ENCODE peak calls at places on chromosomes 3 and 15, in seven cellular contexts. One of them, this sample, is unnamed.
A peak's percentile ranks its signal among the peaks of the same experiment; 100 is the strongest.

GRCh38 chr15:36579792-36580431 is 486 bp downstream of the CDIN1 start:
- DNase-seq in GM06990: no peak
- DNase-seq in NB4: no peak
- DNase-seq in AG04450: no peak
- DNase-seq in neural progenitor cell: no peak
- DNase-seq in AG04449: no peak
- DNase-seq in fibroblast of lung: no peak
- DNase-seq in this sample: peak; percentile 28

GRCh38 chr15:40737048-40737447 is 18.0 kb downstream of the RMDN3 start:
- DNase-seq in GM06990: no peak
- DNase-seq in NB4: no peak
- DNase-seq in AG04450: no peak
- DNase-seq in neural progenitor cell: no peak
- DNase-seq in AG04449: no peak
- DNase-seq in fibroblast of lung: no peak
- DNase-seq in this sample: no peak

GRCh38 chr15:82709081-82709420 is 624 bp downstream of the AP3B2 start:
- DNase-seq in GM06990: no peak
- DNase-seq in NB4: peak; percentile 75
- DNase-seq in AG04450: no peak
- DNase-seq in neural progenitor cell: no peak
- DNase-seq in AG04449: no peak
- DNase-seq in fibroblast of lung: peak; percentile 8
- DNase-seq in this sample: peak; percentile 3

GRCh38 chr15:23855947-23856346 is 168.8 kb upstream of the NDN start:
- DNase-seq in GM06990: no peak
- DNase-seq in NB4: no peak
- DNase-seq in AG04450: no peak
- DNase-seq in neural progenitor cell: no peak
- DNase-seq in AG04449: no peak
- DNase-seq in fibroblast of lung: no peak
- DNase-seq in this sample: no peak

GRCh38 chr3:106380232-106380631 is 511.4 kb upstream of the CBLB start:
- DNase-seq in GM06990: no peak
- DNase-seq in NB4: no peak
- DNase-seq in AG04450: no peak
- DNase-seq in neural progenitor cell: no peak
- DNase-seq in AG04449: no peak
- DNase-seq in fibroblast of lung: no peak
- DNase-seq in this sample: no peak

GRCh38 chr3:113829576-113830354 is 8.8 kb upstream of the GRAMD1C start:
- DNase-seq in GM06990: no peak
- DNase-seq in NB4: no peak
- DNase-seq in AG04450: no peak
- DNase-seq in neural progenitor cell: no peak
- DNase-seq in AG04449: no peak
- DNase-seq in fibroblast of lung: peak; percentile 75
- DNase-seq in this sample: no peak

GRCh38 chr15:91469627-91470567 is 369.8 kb downstream of the SV2B start:
- DNase-seq in GM06990: peak; percentile 45
- DNase-seq in NB4: peak; percentile 46
- DNase-seq in AG04450: no peak
- DNase-seq in neural progenitor cell: no peak
- DNase-seq in AG04449: no peak
- DNase-seq in fibroblast of lung: no peak
- DNase-seq in this sample: no peak

GRCh38 chr3:64685800-64686445 is 1.9 kb downstream of the ADAMTS9 start:
- DNase-seq in GM06990: peak; percentile 15
- DNase-seq in NB4: no peak
- DNase-seq in AG04450: peak; percentile 11
- DNase-seq in neural progenitor cell: peak; percentile 95
- DNase-seq in AG04449: no peak
- DNase-seq in fibroblast of lung: peak; percentile 96
- DNase-seq in this sample: peak; percentile 98

GRCh38 chr3:11769704-11770103 is 77.0 kb downstream of the TAMM41 start:
- DNase-seq in GM06990: no peak
- DNase-seq in NB4: no peak
- DNase-seq in AG04450: no peak
- DNase-seq in neural progenitor cell: no peak
- DNase-seq in AG04449: no peak
- DNase-seq in fibroblast of lung: no peak
- DNase-seq in this sample: no peak

GRCh38 chr15:62840518-62841268 is 201.9 kb upstream of the TPM1 start:
- DNase-seq in GM06990: no peak
- DNase-seq in NB4: no peak
- DNase-seq in AG04450: no peak
- DNase-seq in neural progenitor cell: no peak
- DNase-seq in AG04449: no peak
- DNase-seq in fibroblast of lung: no peak
- DNase-seq in this sample: no peak

GRCh38 chr3:63067999-63068645 is 192.9 kb upstream of the CADPS start:
- DNase-seq in GM06990: no peak
- DNase-seq in NB4: peak; percentile 49
- DNase-seq in AG04450: no peak
- DNase-seq in neural progenitor cell: peak; percentile 86
- DNase-seq in AG04449: no peak
- DNase-seq in fibroblast of lung: peak; percentile 56
- DNase-seq in this sample: peak; percentile 47

GRCh38 chr15:78130466-78131294 is 565 bp downstream of the CIB2 start:
- DNase-seq in GM06990: no peak
- DNase-seq in NB4: no peak
- DNase-seq in AG04450: no peak
- DNase-seq in neural progenitor cell: no peak
- DNase-seq in AG04449: no peak
- DNase-seq in fibroblast of lung: no peak
- DNase-seq in this sample: no peak

GRCh38 chr3:51984269-51984647 is 923 bp downstream of the ACY1 start:
- DNase-seq in GM06990: no peak
- DNase-seq in NB4: no peak
- DNase-seq in AG04450: no peak
- DNase-seq in neural progenitor cell: no peak
- DNase-seq in AG04449: no peak
- DNase-seq in fibroblast of lung: no peak
- DNase-seq in this sample: no peak

GRCh38 chr3:41662288-41662687 is 299.6 kb downstream of the ULK4 start:
- DNase-seq in GM06990: no peak
- DNase-seq in NB4: no peak
- DNase-seq in AG04450: no peak
- DNase-seq in neural progenitor cell: no peak
- DNase-seq in AG04449: no peak
- DNase-seq in fibroblast of lung: peak; percentile 20
- DNase-seq in this sample: no peak

GRCh38 chr3:172065534-172065933 is 26.2 kb downstream of the FNDC3B start:
- DNase-seq in GM06990: no peak
- DNase-seq in NB4: no peak
- DNase-seq in AG04450: peak; percentile 69
- DNase-seq in neural progenitor cell: no peak
- DNase-seq in AG04449: peak; percentile 40
- DNase-seq in fibroblast of lung: peak; percentile 93
- DNase-seq in this sample: peak; percentile 85

GRCh38 chr15:77836116-77836798 is 203.5 kb upstream of the LINGO1 start:
- DNase-seq in GM06990: no peak
- DNase-seq in NB4: peak; percentile 57
- DNase-seq in AG04450: no peak
- DNase-seq in neural progenitor cell: peak; percentile 81
- DNase-seq in AG04449: no peak
- DNase-seq in fibroblast of lung: peak; percentile 19
- DNase-seq in this sample: peak; percentile 62

GRCh38 chr3:134029734-134030381 is at the start of gene SLCO2A1:
- DNase-seq in GM06990: no peak
- DNase-seq in NB4: peak; percentile 51
- DNase-seq in AG04450: no peak
- DNase-seq in neural progenitor cell: peak; percentile 77
- DNase-seq in AG04449: no peak
- DNase-seq in fibroblast of lung: peak; percentile 34
- DNase-seq in this sample: no peak

GRCh38 chr3:101544181-101544850 is 17.4 kb upstream of the TRMT10C start:
- DNase-seq in GM06990: no peak
- DNase-seq in NB4: no peak
- DNase-seq in AG04450: no peak
- DNase-seq in neural progenitor cell: no peak
- DNase-seq in AG04449: no peak
- DNase-seq in fibroblast of lung: no peak
- DNase-seq in this sample: peak; percentile 13

GRCh38 chr3:78878011-78878410 is 889.8 kb downstream of the ROBO1 start:
- DNase-seq in GM06990: no peak
- DNase-seq in NB4: no peak
- DNase-seq in AG04450: peak; percentile 41
- DNase-seq in neural progenitor cell: no peak
- DNase-seq in AG04449: no peak
- DNase-seq in fibroblast of lung: peak; percentile 43
- DNase-seq in this sample: peak; percentile 68

GRCh38 chr15:82540984-82541431 is 751 bp upstream of the RPS17 start:
- DNase-seq in GM06990: no peak
- DNase-seq in NB4: no peak
- DNase-seq in AG04450: no peak
- DNase-seq in neural progenitor cell: peak; percentile 33
- DNase-seq in AG04449: no peak
- DNase-seq in fibroblast of lung: peak; percentile 34
- DNase-seq in this sample: peak; percentile 35

GRCh38 chr3:111047053-111047452 is 24.6 kb upstream of the NECTIN3 start:
- DNase-seq in GM06990: no peak
- DNase-seq in NB4: no peak
- DNase-seq in AG04450: no peak
- DNase-seq in neural progenitor cell: no peak
- DNase-seq in AG04449: no peak
- DNase-seq in fibroblast of lung: no peak
- DNase-seq in this sample: no peak

GRCh38 chr3:25885544-25885943 is 95.7 kb downstream of the OXSM start:
- DNase-seq in GM06990: no peak
- DNase-seq in NB4: no peak
- DNase-seq in AG04450: no peak
- DNase-seq in neural progenitor cell: no peak
- DNase-seq in AG04449: no peak
- DNase-seq in fibroblast of lung: no peak
- DNase-seq in this sample: no peak

GRCh38 chr15:85542895-85543331 is 162.5 kb downstream of the AKAP13 start:
- DNase-seq in GM06990: peak; percentile 34
- DNase-seq in NB4: peak; percentile 25
- DNase-seq in AG04450: no peak
- DNase-seq in neural progenitor cell: no peak
- DNase-seq in AG04449: no peak
- DNase-seq in fibroblast of lung: peak; percentile 13
- DNase-seq in this sample: no peak

GRCh38 chr3:29226709-29227108 is 54.2 kb upstream of the RBMS3 start:
- DNase-seq in GM06990: no peak
- DNase-seq in NB4: no peak
- DNase-seq in AG04450: no peak
- DNase-seq in neural progenitor cell: no peak
- DNase-seq in AG04449: no peak
- DNase-seq in fibroblast of lung: peak; percentile 37
- DNase-seq in this sample: peak; percentile 46

GRCh38 chr3:104514371-104514770 is 852.3 kb upstream of the ALCAM start:
- DNase-seq in GM06990: no peak
- DNase-seq in NB4: no peak
- DNase-seq in AG04450: no peak
- DNase-seq in neural progenitor cell: no peak
- DNase-seq in AG04449: no peak
- DNase-seq in fibroblast of lung: no peak
- DNase-seq in this sample: no peak

GRCh38 chr15:92576597-92577200 is 78.9 kb downstream of the FAM174B start:
- DNase-seq in GM06990: no peak
- DNase-seq in NB4: no peak
- DNase-seq in AG04450: no peak
- DNase-seq in neural progenitor cell: no peak
- DNase-seq in AG04449: no peak
- DNase-seq in fibroblast of lung: no peak
- DNase-seq in this sample: no peak

GRCh38 chr15:56989411-56989924 is 71.0 kb downstream of the TCF12 start:
- DNase-seq in GM06990: no peak
- DNase-seq in NB4: peak; percentile 35
- DNase-seq in AG04450: no peak
- DNase-seq in neural progenitor cell: no peak
- DNase-seq in AG04449: no peak
- DNase-seq in fibroblast of lung: peak; percentile 30
- DNase-seq in this sample: no peak
- TF ChIP-seq CTCF in GM06990: no peak
- TF ChIP-seq CTCF in NB4: no peak
- TF ChIP-seq CTCF in AG04450: no peak
- TF ChIP-seq CTCF in neural progenitor cell: no peak
- TF ChIP-seq CTCF in AG04449: no peak
- TF ChIP-seq CTCF in fibroblast of lung: no peak
- TF ChIP-seq CTCF in this sample: no peak

DNA sequence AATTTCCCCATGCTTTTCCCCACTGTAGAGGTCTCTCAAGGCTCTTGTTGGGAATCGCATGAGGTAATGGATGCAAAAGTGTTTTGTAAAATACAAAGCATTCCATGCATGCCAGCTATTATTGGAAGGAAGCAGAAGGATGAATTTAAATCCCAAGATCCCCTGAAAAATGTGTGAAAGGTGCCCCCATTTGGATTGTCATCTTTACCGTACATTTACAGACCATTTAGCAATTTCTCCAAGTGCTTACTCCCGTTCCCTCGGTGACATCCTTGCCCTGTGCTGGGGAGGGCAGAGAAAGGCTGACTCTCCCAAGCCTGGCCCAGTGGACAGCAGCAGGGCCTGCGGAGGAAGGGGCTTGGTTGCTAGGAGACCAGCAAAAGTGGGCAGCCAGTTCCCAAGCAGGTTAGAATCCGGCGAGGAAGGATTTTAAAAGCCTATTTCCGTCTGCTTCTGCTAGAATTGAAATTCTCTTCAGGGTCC is 31.1 kb upstream of the NEO1 start:
- DNase-seq in GM06990: no peak
- DNase-seq in NB4: no peak
- DNase-seq in AG04450: no peak
- DNase-seq in neural progenitor cell: peak; percentile 83
- DNase-seq in AG04449: no peak
- DNase-seq in fibroblast of lung: no peak
- DNase-seq in this sample: no peak
- H3K4me3 ChIP-seq in GM06990: no peak overlapping the region
- H3K4me3 ChIP-seq in NB4: no peak overlapping the region
- H3K4me3 ChIP-seq in AG04450: no peak overlapping the region
- H3K4me3 ChIP-seq in neural progenitor cell: peak overlapping the region; percentile 23
- H3K4me3 ChIP-seq in AG04449: no peak overlapping the region
- H3K4me3 ChIP-seq in fibroblast of lung: no peak overlapping the region
- H3K4me3 ChIP-seq in this sample: no peak overlapping the region

GRCh38 chr15:44023176-44023575 is 171.9 kb downstream of the FRMD5 start:
- DNase-seq in GM06990: no peak
- DNase-seq in NB4: no peak
- DNase-seq in AG04450: no peak
- DNase-seq in neural progenitor cell: no peak
- DNase-seq in AG04449: no peak
- DNase-seq in fibroblast of lung: no peak
- DNase-seq in this sample: no peak
- TF ChIP-seq CTCF in GM06990: peak; percentile 11
- TF ChIP-seq CTCF in NB4: no peak
- TF ChIP-seq CTCF in AG04450: no peak
- TF ChIP-seq CTCF in neural progenitor cell: no peak
- TF ChIP-seq CTCF in AG04449: no peak
- TF ChIP-seq CTCF in fibroblast of lung: no peak
- TF ChIP-seq CTCF in this sample: peak; percentile 23

DNA sequence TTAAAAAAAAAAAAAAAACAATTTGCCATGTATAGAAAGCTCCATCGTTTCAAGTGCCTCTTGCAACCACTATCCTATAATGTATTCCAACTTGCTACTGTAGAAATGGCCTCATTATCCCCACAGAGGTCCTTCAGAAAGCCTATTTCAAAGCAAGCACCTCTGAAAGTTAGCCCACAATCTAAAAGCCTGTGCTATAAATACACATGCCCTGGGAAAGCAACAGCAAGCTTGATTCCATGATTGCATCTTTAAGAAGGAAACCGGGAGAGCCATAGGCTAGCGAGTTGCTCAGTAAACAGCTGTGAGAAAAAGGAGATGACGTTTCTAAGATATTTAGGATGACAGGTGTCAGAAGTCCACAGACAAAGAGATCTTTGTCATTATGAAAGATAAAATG is 28.3 kb downstream of the TAFA4 start:
- DNase-seq in GM06990: no peak
- DNase-seq in NB4: no peak
- DNase-seq in AG04450: no peak
- DNase-seq in neural progenitor cell: no peak
- DNase-seq in AG04449: no peak
- DNase-seq in fibroblast of lung: no peak
- DNase-seq in this sample: no peak
- H3K4me3 ChIP-seq in GM06990: no peak overlapping the region
- H3K4me3 ChIP-seq in NB4: no peak overlapping the region
- H3K4me3 ChIP-seq in AG04450: no peak overlapping the region
- H3K4me3 ChIP-seq in neural progenitor cell: no peak overlapping the region
- H3K4me3 ChIP-seq in AG04449: no peak overlapping the region
- H3K4me3 ChIP-seq in fibroblast of lung: no peak overlapping the region
- H3K4me3 ChIP-seq in this sample: no peak overlapping the region

This sample was measured in choroid plexus epithelial cell.